ENCODE peak calls at places on chromosomes 16 and 17, in nine cellular contexts. One of them, this sample, is unnamed.

GRCh38 chr17:51439395-51440229 is 179.3 kb downstream of the UTP18 start:
- DNase-seq in psoas muscle: no peak
- DNase-seq in heart left ventricle: no peak
- DNase-seq in sigmoid colon: no peak
- DNase-seq in thoracic aorta: no peak
- DNase-seq in left lung: no peak
- DNase-seq in ovary: no peak
- DNase-seq in K562: no peak
- DNase-seq in HL-60: no peak
- DNase-seq in this sample: no peak

GRCh38 chr17:81508639-81509047 is 4.0 kb downstream of the ACTG1 start:
- DNase-seq in sigmoid colon: peak; percentile 61
- DNase-seq in psoas muscle: no peak
- DNase-seq in ovary: no peak
- DNase-seq in left lung: no peak
- DNase-seq in K562: no peak
- DNase-seq in heart left ventricle: no peak
- DNase-seq in thoracic aorta: no peak
- DNase-seq in HL-60: no peak
- DNase-seq in this sample: no peak

GRCh38 chr17:40552806-40553693 is 12.2 kb downstream of the CCR7 start:
- DNase-seq in left lung: no peak
- DNase-seq in thoracic aorta: no peak
- DNase-seq in psoas muscle: peak; percentile 46
- DNase-seq in K562: no peak
- DNase-seq in ovary: no peak
- DNase-seq in sigmoid colon: peak; percentile 65
- DNase-seq in heart left ventricle: no peak
- DNase-seq in HL-60: no peak
- DNase-seq in this sample: no peak

GRCh38 chr16:56257666-56258359 is 66.5 kb downstream of the GNAO1 start:
- DNase-seq in heart left ventricle: no peak
- DNase-seq in K562: no peak
- DNase-seq in psoas muscle: no peak
- DNase-seq in sigmoid colon: peak; percentile 72
- DNase-seq in ovary: no peak
- DNase-seq in thoracic aorta: no peak
- DNase-seq in left lung: no peak
- DNase-seq in HL-60: no peak
- DNase-seq in this sample: no peak

GRCh38 chr17:57092171-57092570 is 7.1 kb downstream of the AKAP1 start:
- DNase-seq in heart left ventricle: no peak
- DNase-seq in ovary: no peak
- DNase-seq in psoas muscle: no peak
- DNase-seq in sigmoid colon: peak; percentile 92
- DNase-seq in thoracic aorta: peak; percentile 58
- DNase-seq in left lung: no peak
- DNase-seq in K562: no peak
- DNase-seq in HL-60: peak; percentile 56
- DNase-seq in this sample: no peak

GRCh38 chr17:49646391-49647255 is 31.3 kb downstream of the SPOP start:
- DNase-seq in thoracic aorta: no peak
- DNase-seq in psoas muscle: peak; percentile 78
- DNase-seq in left lung: peak; percentile 51
- DNase-seq in sigmoid colon: peak; percentile 77
- DNase-seq in ovary: no peak
- DNase-seq in HL-60: no peak
- DNase-seq in heart left ventricle: no peak
- DNase-seq in K562: no peak
- DNase-seq in this sample: peak; percentile 13

GRCh38 chr16:67055712-67056487 is 27.0 kb downstream of the CBFB start:
- DNase-seq in K562: peak; percentile 39
- DNase-seq in psoas muscle: no peak
- DNase-seq in HL-60: no peak
- DNase-seq in ovary: no peak
- DNase-seq in thoracic aorta: no peak
- DNase-seq in left lung: no peak
- DNase-seq in sigmoid colon: no peak
- DNase-seq in heart left ventricle: no peak
- DNase-seq in this sample: no peak

GRCh38 chr17:83162035-83162745 is 82.8 kb downstream of the METRNL start:
- DNase-seq in heart left ventricle: no peak
- DNase-seq in thoracic aorta: no peak
- DNase-seq in left lung: peak; percentile 20
- DNase-seq in sigmoid colon: peak; percentile 53
- DNase-seq in K562: no peak
- DNase-seq in HL-60: no peak
- DNase-seq in ovary: peak; percentile 38
- DNase-seq in psoas muscle: no peak
- DNase-seq in this sample: no peak

GRCh38 chr16:86971251-86971650 is 345.9 kb downstream of the C16orf95 start:
- DNase-seq in ovary: no peak
- DNase-seq in left lung: peak; percentile 30
- DNase-seq in HL-60: no peak
- DNase-seq in K562: no peak
- DNase-seq in thoracic aorta: no peak
- DNase-seq in sigmoid colon: no peak
- DNase-seq in psoas muscle: peak; percentile 41
- DNase-seq in heart left ventricle: peak; percentile 47
- DNase-seq in this sample: no peak

GRCh38 chr17:67105213-67105612 is 60.9 kb downstream of the CACNG1 start:
- DNase-seq in K562: no peak
- DNase-seq in sigmoid colon: no peak
- DNase-seq in left lung: no peak
- DNase-seq in thoracic aorta: no peak
- DNase-seq in psoas muscle: no peak
- DNase-seq in ovary: no peak
- DNase-seq in heart left ventricle: no peak
- DNase-seq in HL-60: peak; percentile 9
- DNase-seq in this sample: no peak

GRCh38 chr17:47621293-47622178 is 28.2 kb upstream of the KPNB1 start:
- DNase-seq in ovary: peak; percentile 61
- DNase-seq in HL-60: no peak
- DNase-seq in left lung: peak; percentile 42
- DNase-seq in heart left ventricle: peak; percentile 61
- DNase-seq in psoas muscle: peak; percentile 78
- DNase-seq in sigmoid colon: peak; percentile 71
- DNase-seq in thoracic aorta: no peak
- DNase-seq in K562: no peak
- DNase-seq in this sample: no peak

GRCh38 chr16:3115011-3115410 is 2.6 kb downstream of the ZNF205 start:
- DNase-seq in thoracic aorta: no peak
- DNase-seq in psoas muscle: no peak
- DNase-seq in sigmoid colon: no peak
- DNase-seq in ovary: no peak
- DNase-seq in left lung: no peak
- DNase-seq in K562: no peak
- DNase-seq in heart left ventricle: no peak
- DNase-seq in HL-60: no peak
- DNase-seq in this sample: no peak

GRCh38 chr16:66996324-66996982 is 8.1 kb downstream of the CES4A start:
- DNase-seq in sigmoid colon: peak; percentile 89
- DNase-seq in ovary: peak; percentile 46
- DNase-seq in heart left ventricle: peak; percentile 73
- DNase-seq in left lung: peak; percentile 52
- DNase-seq in HL-60: no peak
- DNase-seq in K562: no peak
- DNase-seq in psoas muscle: peak; percentile 86
- DNase-seq in thoracic aorta: peak; percentile 85
- DNase-seq in this sample: no peak

GRCh38 chr16:50695017-50696000 is 1.9 kb downstream of the NOD2 start:
- DNase-seq in HL-60: peak; percentile 83
- DNase-seq in psoas muscle: no peak
- DNase-seq in thoracic aorta: no peak
- DNase-seq in K562: no peak
- DNase-seq in sigmoid colon: no peak
- DNase-seq in left lung: peak; percentile 78
- DNase-seq in ovary: no peak
- DNase-seq in heart left ventricle: peak; percentile 53
- DNase-seq in this sample: no peak

GRCh38 chr16:49920397-49920796 is 64.5 kb upstream of the ZNF423 start:
- DNase-seq in psoas muscle: no peak
- DNase-seq in left lung: no peak
- DNase-seq in heart left ventricle: no peak
- DNase-seq in thoracic aorta: no peak
- DNase-seq in HL-60: no peak
- DNase-seq in sigmoid colon: peak; percentile 17
- DNase-seq in ovary: no peak
- DNase-seq in K562: no peak
- DNase-seq in this sample: no peak

GRCh38 chr16:24540575-24541240 is 1.3 kb downstream of the RBBP6 start:
- DNase-seq in HL-60: peak; percentile 29
- DNase-seq in K562: peak; percentile 17
- DNase-seq in heart left ventricle: no peak
- DNase-seq in ovary: no peak
- DNase-seq in left lung: no peak
- DNase-seq in sigmoid colon: no peak
- DNase-seq in thoracic aorta: no peak
- DNase-seq in psoas muscle: no peak
- DNase-seq in this sample: no peak

DNA sequence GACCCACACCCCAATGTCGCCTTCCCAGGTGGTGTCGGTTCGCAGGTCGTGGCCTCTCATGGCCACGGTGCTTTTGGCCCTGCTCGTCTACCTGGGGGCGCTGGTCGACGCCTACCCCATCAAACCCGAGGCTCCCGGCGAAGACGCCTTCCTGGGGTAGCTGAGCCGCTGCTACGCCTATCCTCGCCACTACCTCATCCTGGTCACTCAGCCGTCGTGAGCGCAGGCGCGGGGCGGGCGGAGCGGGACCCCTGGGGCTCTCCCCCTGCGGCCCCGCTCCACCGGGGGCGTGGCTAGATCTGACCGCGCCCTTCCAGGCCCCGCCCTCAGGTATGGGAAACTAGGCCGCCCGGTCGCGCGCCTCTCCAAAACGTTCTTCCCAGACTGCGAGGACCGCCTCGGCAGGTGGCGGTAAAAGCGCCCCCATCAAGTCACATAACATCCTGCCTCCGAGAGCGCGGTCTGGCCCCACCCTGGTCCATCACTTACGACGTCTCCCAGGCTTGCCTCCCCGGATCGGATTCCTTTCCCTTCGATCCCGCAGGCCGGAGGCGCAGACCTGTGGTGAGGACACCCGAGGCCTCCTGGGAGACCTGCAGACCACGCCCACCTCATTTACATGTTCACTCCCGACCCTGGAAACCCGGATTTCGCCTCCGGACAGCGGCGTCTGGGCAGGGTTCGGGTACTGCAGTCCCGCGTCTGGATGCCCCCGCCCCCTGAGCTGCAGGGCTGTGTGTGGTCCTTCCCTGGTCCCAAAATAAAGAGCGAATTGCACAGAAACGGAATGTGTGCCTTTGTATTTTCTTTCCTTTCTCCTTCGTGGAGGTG is 91.5 kb upstream of the TMEM97 start:
- DNase-seq in thoracic aorta: no peak
- DNase-seq in K562: no peak
- DNase-seq in ovary: peak; percentile 79
- DNase-seq in heart left ventricle: peak; percentile 37
- DNase-seq in HL-60: no peak
- DNase-seq in psoas muscle: no peak
- DNase-seq in sigmoid colon: no peak
- DNase-seq in left lung: peak; percentile 79
- DNase-seq in this sample: no peak
- TF ChIP-seq CTCF in thoracic aorta: no peak
- TF ChIP-seq CTCF in K562: no peak
- TF ChIP-seq CTCF in ovary: no peak
- TF ChIP-seq CTCF in heart left ventricle: no peak
- TF ChIP-seq CTCF in HL-60: no peak
- TF ChIP-seq CTCF in psoas muscle: no peak
- TF ChIP-seq CTCF in sigmoid colon: no peak
- TF ChIP-seq CTCF in left lung: no peak
- TF ChIP-seq CTCF in this sample: no peak

DNA sequence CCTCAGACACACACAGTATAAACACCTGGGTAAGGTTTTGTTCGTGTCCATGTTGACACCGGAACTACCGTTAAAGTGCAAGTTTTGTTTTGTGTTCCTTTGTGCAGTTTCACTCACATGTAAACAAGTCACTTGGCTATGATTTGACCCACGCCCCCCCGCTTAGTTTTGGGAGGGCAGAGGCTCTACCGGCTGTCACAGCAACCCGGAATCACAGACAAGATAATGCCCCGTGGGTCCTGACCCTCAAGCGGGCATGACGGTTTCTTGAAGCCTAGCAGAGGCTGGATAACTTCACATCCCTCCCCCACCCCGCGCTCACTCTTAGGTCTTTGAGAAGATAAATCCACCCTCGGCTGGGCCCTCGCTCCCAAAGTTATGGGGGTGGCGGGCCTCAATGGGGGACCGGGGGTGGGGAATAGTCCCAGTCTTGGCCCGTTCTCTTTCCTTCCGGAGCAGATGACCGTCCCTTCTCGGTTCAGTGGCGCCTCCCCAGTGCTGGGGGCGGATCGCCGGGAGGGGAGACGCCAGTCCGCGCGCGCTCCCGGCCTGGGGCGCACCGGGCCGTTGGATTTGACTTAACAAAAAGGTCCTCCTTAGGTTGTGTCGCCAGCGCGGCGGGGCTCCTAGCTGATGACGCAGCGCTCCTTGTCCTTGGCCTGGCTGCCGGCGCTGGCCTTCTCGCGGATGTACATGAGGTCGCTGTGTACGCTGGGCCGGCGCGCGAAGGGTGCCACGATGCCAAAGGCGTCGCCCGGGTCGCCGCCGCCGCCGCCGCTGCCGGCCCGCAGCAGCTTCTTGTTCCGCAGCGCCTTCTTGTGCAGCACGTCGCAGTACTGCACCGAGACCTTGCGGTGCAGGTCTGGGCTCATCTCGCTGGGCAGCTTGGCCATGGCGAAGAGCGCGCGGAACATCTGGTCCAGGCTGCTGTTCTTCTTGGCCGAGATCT is 1.4 kb downstream of the RASD1 start:
- DNase-seq in psoas muscle: peak; percentile 82
- DNase-seq in heart left ventricle: peak; percentile 70
- DNase-seq in left lung: no peak
- DNase-seq in thoracic aorta: no peak
- DNase-seq in sigmoid colon: peak; percentile 79
- DNase-seq in K562: no peak
- DNase-seq in HL-60: no peak
- DNase-seq in ovary: peak; percentile 75
- DNase-seq in this sample: no peak
- H3K4me3 ChIP-seq in psoas muscle: peak overlapping the region; percentile 84
- H3K4me3 ChIP-seq in heart left ventricle: peak overlapping the region; percentile 68
- H3K4me3 ChIP-seq in left lung: peak overlapping the region; percentile 59
- H3K4me3 ChIP-seq in thoracic aorta: peak overlapping the region; percentile 96
- H3K4me3 ChIP-seq in sigmoid colon: peak overlapping the region; percentile 62
- H3K4me3 ChIP-seq in K562: no peak overlapping the region
- H3K4me3 ChIP-seq in HL-60: no peak overlapping the region
- H3K4me3 ChIP-seq in ovary: peak overlapping the region; percentile 58
- H3K4me3 ChIP-seq in this sample: no peak overlapping the region

GRCh38 chr16:84484579-84485254 is 19.7 kb downstream of the MEAK7 start:
- DNase-seq in K562: peak; percentile 73
- DNase-seq in sigmoid colon: no peak
- DNase-seq in ovary: peak; percentile 84
- DNase-seq in psoas muscle: no peak
- DNase-seq in HL-60: peak; percentile 38
- DNase-seq in thoracic aorta: no peak
- DNase-seq in heart left ventricle: peak; percentile 53
- DNase-seq in left lung: no peak
- DNase-seq in this sample: no peak
- TF ChIP-seq CTCF in K562: peak; percentile 94
- TF ChIP-seq CTCF in sigmoid colon: peak; percentile 70
- TF ChIP-seq CTCF in ovary: peak; percentile 35
- TF ChIP-seq CTCF in psoas muscle: peak; percentile 74
- TF ChIP-seq CTCF in HL-60: peak; percentile 80
- TF ChIP-seq CTCF in thoracic aorta: peak; percentile 49
- TF ChIP-seq CTCF in heart left ventricle: peak; percentile 87
- TF ChIP-seq CTCF in left lung: peak; percentile 62
- TF ChIP-seq CTCF in this sample: peak; percentile 65

GRCh38 chr17:79591695-79592094 is 19.2 kb downstream of the RBFOX3 start:
- DNase-seq in K562: no peak
- DNase-seq in heart left ventricle: no peak
- DNase-seq in left lung: no peak
- DNase-seq in HL-60: no peak
- DNase-seq in psoas muscle: no peak
- DNase-seq in thoracic aorta: no peak
- DNase-seq in sigmoid colon: no peak
- DNase-seq in ovary: no peak
- DNase-seq in this sample: no peak
- H3K4me3 ChIP-seq in K562: no peak overlapping the region
- H3K4me3 ChIP-seq in heart left ventricle: no peak overlapping the region
- H3K4me3 ChIP-seq in left lung: no peak overlapping the region
- H3K4me3 ChIP-seq in HL-60: no peak overlapping the region
- H3K4me3 ChIP-seq in psoas muscle: no peak overlapping the region
- H3K4me3 ChIP-seq in thoracic aorta: no peak overlapping the region
- H3K4me3 ChIP-seq in sigmoid colon: no peak overlapping the region
- H3K4me3 ChIP-seq in ovary: no peak overlapping the region
- H3K4me3 ChIP-seq in this sample: no peak overlapping the region

This sample was measured in GM12864.